ENCODE peak calls at places on chromosomes 5 and 9, in four cellular contexts. D, Y, V and T are unnamed samples.

GRCh38 chr5:139376364-139376763 is 6.7 kb downstream of the SLC23A1 start:
- DNase-seq in D (no peak), Y (no peak), V (no peak), T (no peak)

GRCh38 chr5:176531902-176532493 is 5.2 kb downstream of the RNF44 start:
- DNase-seq in D (no peak), Y (no peak), V (no peak), T (no peak)

GRCh38 chr9:99118782-99119466 is 14.0 kb downstream of the TGFBR1 start:
- DNase-seq in D (no peak), Y (no peak), V (no peak), T (no peak)

GRCh38 chr5:73126381-73126780 is 6.0 kb downstream of the TMEM171 start:
- DNase-seq in D (no peak), Y (no peak), V (no peak), T (no peak)

GRCh38 chr9:108290839-108291585 is 564.8 kb downstream of the ACTL7B start:
- DNase-seq in D (no peak), Y (no peak), V (no peak), T (no peak)

GRCh38 chr5:80672140-80672736 is 17.5 kb upstream of the DHFR start:
- DNase-seq in D (peak; percentile 64), Y (peak; percentile 75), V (peak; percentile 47), T (peak; percentile 70)

GRCh38 chr9:89756891-89757537 is 152.2 kb downstream of the GADD45G start:
- DNase-seq in D (no peak), Y (no peak), V (no peak), T (no peak)

GRCh38 chr9:106953166-106953565 is 90.2 kb downstream of the ZNF462 start:
- DNase-seq in D (no peak), Y (no peak), V (no peak), T (no peak)

GRCh38 chr9:74275872-74276508 is 221.1 kb upstream of the RORB start:
- DNase-seq in D (no peak), Y (no peak), V (no peak), T (no peak)

GRCh38 chr5:117299940-117300339 is 725.3 kb upstream of the SEMA6A start:
- DNase-seq in D (no peak), Y (no peak), V (no peak), T (no peak)

GRCh38 chr9:631596-631995 is 209.9 kb upstream of the DMRT1 start:
- DNase-seq in D (no peak), Y (no peak), V (no peak), T (no peak)

GRCh38 chr5:89729623-89730390 is 679.7 kb downstream of the CETN3 start:
- DNase-seq in D (no peak), Y (no peak), V (no peak), T (no peak)

GRCh38 chr9:134381671-134382505 is 55.6 kb downstream of the RXRA start:
- DNase-seq in D (no peak), Y (no peak), V (no peak), T (no peak)

GRCh38 chr9:121350993-121351561 is 19.0 kb downstream of the STOM start:
- DNase-seq in D (peak; percentile 71), Y (peak; percentile 83), V (peak; percentile 63), T (peak; percentile 80)

GRCh38 chr5:78717674-78718073 is 69.1 kb upstream of the LHFPL2 start:
- DNase-seq in D (peak; percentile 58), Y (no peak), V (no peak), T (no peak)

GRCh38 chr5:760363-761205 is 23.9 kb downstream of the ZDHHC11B start:
- DNase-seq in D (peak; percentile 63), Y (no peak), V (no peak), T (peak; percentile 37)

GRCh38 chr5:6328173-6328572 is 50.2 kb downstream of the MED10 start:
- DNase-seq in D (no peak), Y (no peak), V (no peak), T (no peak)

GRCh38 chr9:27599102-27599501 is 25.8 kb upstream of the C9orf72 start:
- DNase-seq in D (no peak), Y (no peak), V (no peak), T (no peak)

GRCh38 chr9:88781500-88782391 is 209.5 kb upstream of the S1PR3 start:
- DNase-seq in D (peak; percentile 51), Y (peak; percentile 73), V (peak; percentile 70), T (peak; percentile 50)

GRCh38 chr5:179310439-179311090 is 34.7 kb downstream of the ADAMTS2 start:
- DNase-seq in D (no peak), Y (peak; percentile 59), V (peak; percentile 10), T (no peak)

GRCh38 chr9:131398204-131398603 is 4.3 kb downstream of the PRRC2B start:
- DNase-seq in D (no peak), Y (no peak), V (no peak), T (peak; percentile 68)

GRCh38 chr5:38367966-38368365 is 109.6 kb downstream of the EGFLAM start:
- DNase-seq in D (no peak), Y (no peak), V (no peak), T (no peak)

GRCh38 chr5:80369521-80369920 is 38.3 kb upstream of the ZFYVE16 start:
- DNase-seq in D (no peak), Y (no peak), V (no peak), T (no peak)

GRCh38 chr9:20805766-20806165 is 121.7 kb downstream of the FOCAD start:
- DNase-seq in D (no peak), Y (no peak), V (no peak), T (no peak)

GRCh38 chr9:98075332-98075805 is 18.8 kb downstream of the NANS start:
- DNase-seq in D (no peak), Y (no peak), V (no peak), T (no peak)

GRCh38 chr5:88250010-88250409 is 18.6 kb downstream of the TMEM161B start:
- DNase-seq in D (no peak), Y (no peak), V (no peak), T (no peak)
- H3K4me3 ChIP-seq in D (no peak overlapping the region), Y (no peak overlapping the region), V (no peak overlapping the region), T (no peak overlapping the region)

GRCh38 chr9:81915801-81916505 is 12.3 kb upstream of the SPATA31D4 start:
- DNase-seq in D (no peak), Y (no peak), V (no peak), T (no peak)
- H3K4me3 ChIP-seq in D (no peak overlapping the region), Y (no peak overlapping the region), V (no peak overlapping the region), T (no peak overlapping the region)

DNA sequence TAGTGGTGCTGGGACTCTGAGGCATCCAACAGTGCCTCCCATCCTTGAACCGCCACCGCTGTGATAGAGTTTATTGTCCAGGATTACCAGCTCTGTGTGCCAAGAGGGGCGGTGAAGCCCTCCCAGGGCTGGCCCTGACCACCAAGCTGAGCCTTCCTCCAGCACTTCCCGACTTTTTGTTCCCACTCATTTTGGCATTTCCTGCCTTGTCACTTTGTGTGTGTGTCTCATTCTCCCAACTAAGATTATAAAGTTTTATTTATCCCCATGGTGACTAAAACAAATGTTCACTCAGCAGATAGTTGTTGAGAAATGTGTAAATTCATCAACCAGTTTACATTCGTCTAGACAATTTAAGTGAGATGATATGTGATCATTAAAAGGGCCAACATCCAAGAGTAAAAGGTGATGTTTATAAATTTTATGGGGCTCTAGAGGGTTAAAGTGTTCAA is 2.5 kb downstream of the F2R start:
- DNase-seq in D (peak; percentile 78), Y (no peak), V (no peak), T (no peak)
- H3K4me3 ChIP-seq in D (no peak overlapping the region), Y (peak overlapping the region; percentile 72), V (no peak overlapping the region), T (no peak overlapping the region)

DNA sequence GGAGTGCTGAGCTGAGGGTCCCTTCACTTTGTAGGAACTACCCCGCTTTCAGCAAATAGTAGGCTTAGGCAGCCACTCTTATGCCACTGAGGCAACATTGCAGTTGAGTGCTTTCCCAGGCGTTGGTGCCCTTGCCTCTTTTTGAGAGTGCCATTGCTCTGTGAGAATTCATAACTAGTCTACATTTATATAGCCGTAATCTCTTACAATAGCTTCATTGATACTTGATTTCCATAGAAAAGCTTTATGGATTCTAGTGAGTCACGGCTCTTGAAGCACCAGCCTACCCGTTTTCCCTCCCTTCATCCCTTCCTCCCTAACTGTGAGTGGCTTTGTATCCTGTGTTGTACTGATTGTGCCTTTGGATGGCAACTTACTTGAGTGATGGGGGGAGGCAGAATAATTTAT is 283.9 kb downstream of the AOPEP start:
- DNase-seq in D (no peak), Y (no peak), V (no peak), T (no peak)
- H3K4me3 ChIP-seq in D (no peak overlapping the region), Y (peak overlapping the region; percentile 88), V (no peak overlapping the region), T (no peak overlapping the region)

GRCh38 chr5:107504424-107504823 is 166.3 kb downstream of the EFNA5 start:
- DNase-seq in D (no peak), Y (no peak), V (no peak), T (no peak)

GRCh38 chr5:107499237-107499636 is 171.5 kb downstream of the EFNA5 start:
- DNase-seq in D (no peak), Y (no peak), V (no peak), T (no peak)

GRCh38 chr5:107500840-107501239 is 169.9 kb downstream of the EFNA5 start:
- DNase-seq in D (no peak), Y (no peak), V (no peak), T (no peak)

GRCh38 chr5:107502711-107503110 is 168.0 kb downstream of the EFNA5 start:
- DNase-seq in D (no peak), Y (no peak), V (no peak), T (no peak)

GRCh38 chr5:107501965-107502691 is 168.6 kb downstream of the EFNA5 start:
- DNase-seq in D (no peak), Y (no peak), V (no peak), T (no peak)
- H3K4me3 ChIP-seq in D (no peak overlapping the region), Y (no peak overlapping the region), V (no peak overlapping the region), T (no peak overlapping the region)

DNA sequence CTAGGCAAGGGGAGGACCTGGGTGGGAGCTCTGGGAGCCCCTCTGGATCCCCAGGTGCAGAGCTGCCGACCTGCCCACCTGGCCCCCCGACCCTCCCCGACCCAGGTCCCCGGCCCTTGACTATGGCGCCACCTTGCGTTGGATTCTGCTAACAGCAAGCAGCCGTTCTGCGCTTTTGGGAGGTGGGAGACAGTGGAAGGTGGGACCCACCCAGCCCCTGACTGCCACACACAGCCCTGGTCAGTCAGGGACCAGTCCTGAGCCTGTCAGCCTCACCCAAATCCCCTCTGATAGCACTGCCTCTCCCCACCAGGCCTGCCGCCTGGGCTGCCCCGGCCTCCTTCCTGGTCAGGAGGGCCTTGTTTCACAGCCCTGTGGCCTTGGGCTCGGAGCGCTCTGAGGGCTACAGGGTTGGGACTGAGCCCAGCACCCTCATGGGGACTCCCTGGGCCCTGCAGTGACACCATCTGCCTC is 77.9 kb downstream of the HMCN2 start:
- DNase-seq in D (no peak), Y (peak; percentile 66), V (no peak), T (no peak)
- H3K4me3 ChIP-seq in D (no peak overlapping the region), Y (no peak overlapping the region), V (no peak overlapping the region), T (no peak overlapping the region)